ENCODE peak calls at places on chromosome 17, in four cellular contexts. I, G, H and U are unnamed samples.

GRCh38 chr17:14856156-14856555 is 409.0 kb downstream of the PMP22 start:
- DNase-seq in I (no peak), G (no peak), H (no peak), U (no peak)

GRCh38 chr17:3984719-3985444 is 20.6 kb upstream of the ATP2A3 start:
- DNase-seq in I (peak; percentile 18), G (no peak), H (no peak), U (no peak)

GRCh38 chr17:44007346-44008204 is 3.2 kb downstream of the NAGS start:
- DNase-seq in I (peak; percentile 15), G (no peak), H (no peak), U (no peak)

GRCh38 chr17:6823011-6823442 is 8.5 kb downstream of the TEKT1 start:
- DNase-seq in I (peak; percentile 86), G (peak; percentile 12), H (peak; percentile 85), U (peak; percentile 81)

GRCh38 chr17:73389411-73389810 is 77.6 kb upstream of the CDC42EP4 start:
- DNase-seq in I (no peak), G (no peak), H (no peak), U (no peak)

GRCh38 chr17:5705081-5705875 is 121.0 kb upstream of the NLRP1 start:
- DNase-seq in I (no peak), G (peak; percentile 4), H (peak; percentile 29), U (peak; percentile 28)

GRCh38 chr17:82414548-82415281 is 3.4 kb upstream of the HEXD start:
- DNase-seq in I (peak; percentile 48), G (peak; percentile 73), H (peak; percentile 76), U (peak; percentile 55)

GRCh38 chr17:6061290-6061689 is 8.9 kb upstream of the WSCD1 start:
- DNase-seq in I (peak; percentile 81), G (peak; percentile 71), H (peak; percentile 18), U (peak; percentile 93)

GRCh38 chr17:68011199-68011665 is 15.0 kb upstream of the C17orf58 start:
- DNase-seq in I (no peak), G (peak; percentile 19), H (no peak), U (peak; percentile 42)

GRCh38 chr17:65121916-65122821 is 15.0 kb upstream of the RGS9 start:
- DNase-seq in I (no peak), G (no peak), H (no peak), U (no peak)

GRCh38 chr17:14214271-14214670 is 22.4 kb downstream of the CDRT15 start:
- DNase-seq in I (no peak), G (no peak), H (no peak), U (peak; percentile 30)

GRCh38 chr17:62693616-62694415 is 66.3 kb downstream of the MRC2 start:
- DNase-seq in I (peak; percentile 72), G (no peak), H (no peak), U (no peak)

GRCh38 chr17:72021417-72022041 is 99.3 kb upstream of the SOX9 start:
- DNase-seq in I (no peak), G (no peak), H (no peak), U (no peak)

GRCh38 chr17:69609495-69610315 is 195.2 kb downstream of the MAP2K6 start:
- DNase-seq in I (peak; percentile 28), G (peak; percentile 69), H (peak; percentile 56), U (no peak)

GRCh38 chr17:20171741-20172377 is 162.7 kb downstream of the SPECC1 start:
- DNase-seq in I (no peak), G (no peak), H (peak; percentile 36), U (no peak)

GRCh38 chr17:66426397-66427033 is 124.1 kb downstream of the PRKCA start:
- DNase-seq in I (no peak), G (peak; percentile 18), H (peak; percentile 56), U (no peak)

GRCh38 chr17:46003907-46004748 is 5.1 kb downstream of the STH start:
- DNase-seq in I (no peak), G (peak; percentile 11), H (peak; percentile 15), U (peak; percentile 9)

GRCh38 chr17:30398328-30399041 is 19.8 kb downstream of the CPD start:
- DNase-seq in I (no peak), G (no peak), H (no peak), U (no peak)

GRCh38 chr17:55304171-55304859 is 39.6 kb downstream of the HLF start:
- DNase-seq in I (no peak), G (no peak), H (peak; percentile 7), U (no peak)

GRCh38 chr17:27226611-27227234 is 67.2 kb upstream of the WSB1 start:
- DNase-seq in I (peak; percentile 64), G (peak; percentile 56), H (peak; percentile 71), U (peak; percentile 68)

GRCh38 chr17:70295329-70295728 is 126.0 kb downstream of the KCNJ2 start:
- DNase-seq in I (no peak), G (peak; percentile 34), H (peak; percentile 48), U (no peak)

GRCh38 chr17:43479948-43480347 is 3.8 kb upstream of the DHX8 start:
- DNase-seq in I (no peak), G (no peak), H (no peak), U (no peak)

GRCh38 chr17:9472094-9472493 is 103.5 kb downstream of the STX8 start:
- DNase-seq in I (no peak), G (peak; percentile 5), H (no peak), U (no peak)

GRCh38 chr17:72182256-72182890 is 61.6 kb downstream of the SOX9 start:
- DNase-seq in I (no peak), G (no peak), H (no peak), U (no peak)

GRCh38 chr17:9016941-9017552 is 4.3 kb upstream of the NTN1 start:
- DNase-seq in I (no peak), G (no peak), H (no peak), U (no peak)

GRCh38 chr17:40720904-40721303 is 17.4 kb upstream of the KRT24 start:
- DNase-seq in I (no peak), G (no peak), H (no peak), U (no peak)

GRCh38 chr17:42559076-42559475 is 2.9 kb upstream of the COASY start:
- DNase-seq in I (no peak), G (no peak), H (no peak), U (no peak)

GRCh38 chr17:34703533-34703932 is 124.2 kb downstream of the TMEM132E start:
- DNase-seq in I (peak; percentile 5), G (peak; percentile 25), H (peak; percentile 23), U (peak; percentile 42)

GRCh38 chr17:81161972-81162371 is 3.3 kb upstream of the PVALEF start:
- DNase-seq in I (no peak), G (no peak), H (no peak), U (no peak)

GRCh38 chr17:63446218-63446980 is at the start of gene CYB561:
- DNase-seq in I (peak; percentile 63), G (peak; percentile 59), H (peak; percentile 59), U (peak; percentile 48)

GRCh38 chr17:64146418-64147109 is 16.6 kb upstream of the ERN1 start:
- DNase-seq in I (peak; percentile 80), G (peak; percentile 83), H (peak; percentile 80), U (peak; percentile 76)

GRCh38 chr17:30345527-30346075 is 11.7 kb upstream of the TMIGD1 start:
- DNase-seq in I (peak; percentile 39), G (no peak), H (no peak), U (no peak)

GRCh38 chr17:80892019-80892855 is 99.4 kb upstream of the CHMP6 start:
- DNase-seq in I (peak; percentile 98), G (peak; percentile 97), H (peak; percentile 99), U (peak; percentile 98)

GRCh38 chr17:19534562-19535149 is 1.0 kb downstream of the SLC47A1 start:
- DNase-seq in I (peak; percentile 16), G (no peak), H (peak; percentile 28), U (no peak)

GRCh38 chr17:72119963-72120877 is 600 bp upstream of the SOX9 start:
- DNase-seq in I (peak; percentile 77), G (peak; percentile 90), H (peak; percentile 83), U (peak; percentile 87)

DNA sequence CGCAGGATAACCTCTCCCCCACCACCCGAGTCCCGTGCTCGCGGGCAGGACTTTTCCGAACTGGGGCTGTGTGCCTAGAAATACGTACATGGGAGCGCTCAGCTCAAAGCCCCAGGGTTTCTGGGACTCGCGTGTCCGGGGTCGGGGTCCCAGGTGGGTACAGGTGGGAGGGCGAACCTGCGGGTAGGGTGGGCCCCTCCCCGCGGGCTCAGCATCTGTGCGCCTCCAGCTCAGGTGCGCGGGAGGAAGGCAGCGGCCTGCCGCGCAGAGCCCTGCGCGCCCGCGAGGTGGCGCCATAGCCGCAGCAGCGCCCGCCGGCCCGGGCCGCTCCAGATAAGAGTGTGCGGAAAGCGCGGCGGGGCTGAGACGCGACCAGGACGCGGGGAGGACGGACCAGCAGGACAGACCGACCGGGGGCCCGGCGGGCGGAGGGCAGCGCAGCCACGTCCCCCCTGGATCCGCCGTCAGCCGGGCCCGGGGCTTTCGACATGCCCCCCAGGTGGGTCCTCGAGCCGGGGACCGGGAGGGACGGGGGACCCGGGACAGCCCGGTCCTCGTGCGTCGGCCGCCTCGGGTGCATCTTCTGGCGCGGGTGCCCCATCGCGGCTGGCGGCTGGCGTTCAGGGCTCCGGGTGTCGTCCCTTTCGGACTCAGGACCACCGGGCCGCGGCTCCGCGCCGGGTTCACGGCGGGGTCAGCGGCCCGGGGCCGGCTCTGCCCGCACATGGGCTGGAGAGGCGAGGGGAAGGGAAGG is at the start of gene HIC1:
- DNase-seq in I (peak; percentile 57), G (peak; percentile 76), H (peak; percentile 82), U (peak; percentile 92)
- TF ChIP-seq CTCF in I (peak; percentile 71), G (peak; percentile 49), H (peak; percentile 53), U (peak; percentile 46)

GRCh38 chr17:78172284-78173024 is 4.1 kb downstream of the SYNGR2 start:
- DNase-seq in I (no peak), G (no peak), H (peak; percentile 71), U (no peak)
- H3K4me3 ChIP-seq in I (no peak overlapping the region), G (no peak overlapping the region), H (no peak overlapping the region), U (no peak overlapping the region)

GRCh38 chr17:48259710-48260291 is 152.2 kb downstream of the SNX11 start:
- DNase-seq in I (peak; percentile 30), G (peak; percentile 63), H (peak; percentile 67), U (peak; percentile 64)
- TF ChIP-seq CTCF in I (peak; percentile 77), G (peak; percentile 66), H (peak; percentile 72), U (peak; percentile 53)

GRCh38 chr17:77526259-77526711 is 385.5 kb downstream of the SEC14L1 start:
- DNase-seq in I (no peak), G (no peak), H (no peak), U (no peak)
- H3K4me3 ChIP-seq in I (no peak overlapping the region), G (no peak overlapping the region), H (no peak overlapping the region), U (no peak overlapping the region)

DNA sequence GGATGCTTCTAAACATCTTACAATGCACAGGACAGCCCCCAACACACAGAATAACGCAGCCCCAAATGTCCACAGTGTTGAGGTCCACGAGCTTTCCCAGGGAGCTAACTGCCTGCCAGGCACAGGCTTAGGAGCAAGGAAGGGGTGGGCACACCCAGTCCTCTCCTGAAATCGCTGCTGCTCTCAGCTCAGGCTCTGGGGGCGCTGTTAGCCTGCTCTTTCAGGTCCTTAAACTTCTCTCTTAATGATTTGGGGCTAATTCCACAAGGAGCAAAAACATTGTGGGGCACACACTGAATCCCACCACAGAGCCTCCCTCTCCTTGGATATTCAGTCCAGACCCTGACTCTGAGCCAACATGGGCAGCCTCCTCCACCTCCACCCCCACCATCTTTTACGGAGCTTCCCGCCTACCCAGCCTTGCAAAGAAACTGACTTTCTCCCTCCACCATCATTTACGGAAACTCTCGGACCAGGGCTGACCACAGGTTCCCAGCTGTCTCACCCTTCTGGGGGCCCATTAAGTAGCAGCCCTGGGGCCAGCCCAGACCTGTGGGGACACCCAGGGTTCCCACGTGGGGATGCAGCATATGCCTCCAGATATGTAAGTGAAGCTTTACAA is 1.1 kb downstream of the CD300H start:
- DNase-seq in I (peak; percentile 25), G (peak; percentile 3), H (peak; percentile 23), U (no peak)
- TF ChIP-seq CTCF in I (peak; percentile 75), G (peak; percentile 30), H (peak; percentile 50), U (peak; percentile 2)

GRCh38 chr17:2593846-2594656 is 597 bp downstream of the PAFAH1B1 start:
- DNase-seq in I (peak; percentile 75), G (peak; percentile 75), H (peak; percentile 74), U (peak; percentile 61)
- H3K4me3 ChIP-seq in I (peak overlapping the region; percentile 68), G (peak overlapping the region; percentile 66), H (peak overlapping the region; percentile 89), U (peak overlapping the region; percentile 95)